ENCODE peak calls at places on chromosomes 7 and 10, in seven cellular contexts. One of them, this sample, is unnamed.

GRCh38 chr10:103448751-103449150 is 3.4 kb downstream of the CALHM2 start:
- DNase-seq in lung: no peak
- DNase-seq in activated gamma-delta T cell: no peak
- DNase-seq in activated CD4-positive, alpha-beta T cell treated with anti-CD3 and anti-CD28 coated beads, Interleukin-2, amount 10 ng/mL, durations not matched to agents 7 days and 5 days: no peak
- DNase-seq in esophagus squamous epithelium: no peak
- DNase-seq in AG09309: peak; percentile 57
- DNase-seq in GM04504: peak; percentile 87
- DNase-seq in this sample: no peak

GRCh38 chr10:9198611-9199010 is 1144.1 kb downstream of the GATA3 start:
- DNase-seq in lung: no peak
- DNase-seq in activated gamma-delta T cell: no peak
- DNase-seq in activated CD4-positive, alpha-beta T cell treated with anti-CD3 and anti-CD28 coated beads, Interleukin-2, amount 10 ng/mL, durations not matched to agents 7 days and 5 days: no peak
- DNase-seq in esophagus squamous epithelium: no peak
- DNase-seq in AG09309: no peak
- DNase-seq in GM04504: peak; percentile 22
- DNase-seq in this sample: no peak

GRCh38 chr10:131631619-131632018 is 269.2 kb upstream of the PPP2R2D start:
- DNase-seq in lung: no peak
- DNase-seq in activated gamma-delta T cell: no peak
- DNase-seq in activated CD4-positive, alpha-beta T cell treated with anti-CD3 and anti-CD28 coated beads, Interleukin-2, amount 10 ng/mL, durations not matched to agents 7 days and 5 days: no peak
- DNase-seq in esophagus squamous epithelium: no peak
- DNase-seq in AG09309: no peak
- DNase-seq in GM04504: no peak
- DNase-seq in this sample: no peak

GRCh38 chr7:47586925-47587324 is 5.0 kb upstream of the TNS3 start:
- DNase-seq in lung: no peak
- DNase-seq in activated gamma-delta T cell: no peak
- DNase-seq in activated CD4-positive, alpha-beta T cell treated with anti-CD3 and anti-CD28 coated beads, Interleukin-2, amount 10 ng/mL, durations not matched to agents 7 days and 5 days: no peak
- DNase-seq in esophagus squamous epithelium: no peak
- DNase-seq in AG09309: no peak
- DNase-seq in GM04504: no peak
- DNase-seq in this sample: no peak

GRCh38 chr7:106599343-106599698 is 61.6 kb downstream of the CCDC71L start:
- DNase-seq in lung: no peak
- DNase-seq in activated gamma-delta T cell: no peak
- DNase-seq in activated CD4-positive, alpha-beta T cell treated with anti-CD3 and anti-CD28 coated beads, Interleukin-2, amount 10 ng/mL, durations not matched to agents 7 days and 5 days: no peak
- DNase-seq in esophagus squamous epithelium: no peak
- DNase-seq in AG09309: no peak
- DNase-seq in GM04504: no peak
- DNase-seq in this sample: no peak

GRCh38 chr10:21100190-21100589 is 203.1 kb upstream of the NEBL start:
- DNase-seq in lung: no peak
- DNase-seq in activated gamma-delta T cell: no peak
- DNase-seq in activated CD4-positive, alpha-beta T cell treated with anti-CD3 and anti-CD28 coated beads, Interleukin-2, amount 10 ng/mL, durations not matched to agents 7 days and 5 days: no peak
- DNase-seq in esophagus squamous epithelium: no peak
- DNase-seq in AG09309: no peak
- DNase-seq in GM04504: no peak
- DNase-seq in this sample: no peak

GRCh38 chr10:131630772-131631258 is 270.0 kb upstream of the PPP2R2D start:
- DNase-seq in lung: no peak
- DNase-seq in activated gamma-delta T cell: no peak
- DNase-seq in activated CD4-positive, alpha-beta T cell treated with anti-CD3 and anti-CD28 coated beads, Interleukin-2, amount 10 ng/mL, durations not matched to agents 7 days and 5 days: no peak
- DNase-seq in esophagus squamous epithelium: no peak
- DNase-seq in AG09309: no peak
- DNase-seq in GM04504: no peak
- DNase-seq in this sample: no peak

GRCh38 chr10:69703766-69704191 is 73.7 kb downstream of the FAM241B start:
- DNase-seq in lung: no peak
- DNase-seq in activated gamma-delta T cell: no peak
- DNase-seq in activated CD4-positive, alpha-beta T cell treated with anti-CD3 and anti-CD28 coated beads, Interleukin-2, amount 10 ng/mL, durations not matched to agents 7 days and 5 days: no peak
- DNase-seq in esophagus squamous epithelium: no peak
- DNase-seq in AG09309: peak; percentile 64
- DNase-seq in GM04504: peak; percentile 25
- DNase-seq in this sample: no peak

GRCh38 chr10:76615049-76615448 is 1022.6 kb downstream of the KCNMA1 start:
- DNase-seq in lung: no peak
- DNase-seq in activated gamma-delta T cell: no peak
- DNase-seq in activated CD4-positive, alpha-beta T cell treated with anti-CD3 and anti-CD28 coated beads, Interleukin-2, amount 10 ng/mL, durations not matched to agents 7 days and 5 days: no peak
- DNase-seq in esophagus squamous epithelium: no peak
- DNase-seq in AG09309: no peak
- DNase-seq in GM04504: no peak
- DNase-seq in this sample: no peak

GRCh38 chr10:2387672-2388071 is 650.3 kb upstream of the ADARB2 start:
- DNase-seq in lung: no peak
- DNase-seq in activated gamma-delta T cell: no peak
- DNase-seq in activated CD4-positive, alpha-beta T cell treated with anti-CD3 and anti-CD28 coated beads, Interleukin-2, amount 10 ng/mL, durations not matched to agents 7 days and 5 days: no peak
- DNase-seq in esophagus squamous epithelium: no peak
- DNase-seq in AG09309: no peak
- DNase-seq in GM04504: no peak
- DNase-seq in this sample: no peak

GRCh38 chr7:12888727-12889126 is 201.3 kb downstream of the ARL4A start:
- DNase-seq in lung: no peak
- DNase-seq in activated gamma-delta T cell: no peak
- DNase-seq in activated CD4-positive, alpha-beta T cell treated with anti-CD3 and anti-CD28 coated beads, Interleukin-2, amount 10 ng/mL, durations not matched to agents 7 days and 5 days: no peak
- DNase-seq in esophagus squamous epithelium: no peak
- DNase-seq in AG09309: peak; percentile 29
- DNase-seq in GM04504: peak; percentile 29
- DNase-seq in this sample: no peak

GRCh38 chr10:78492424-78492823 is 458.8 kb downstream of the RPS24 start:
- DNase-seq in lung: no peak
- DNase-seq in activated gamma-delta T cell: no peak
- DNase-seq in activated CD4-positive, alpha-beta T cell treated with anti-CD3 and anti-CD28 coated beads, Interleukin-2, amount 10 ng/mL, durations not matched to agents 7 days and 5 days: no peak
- DNase-seq in esophagus squamous epithelium: no peak
- DNase-seq in AG09309: no peak
- DNase-seq in GM04504: no peak
- DNase-seq in this sample: no peak

GRCh38 chr10:94172332-94172731 is 178.6 kb downstream of the PLCE1 start:
- DNase-seq in lung: no peak
- DNase-seq in activated gamma-delta T cell: no peak
- DNase-seq in activated CD4-positive, alpha-beta T cell treated with anti-CD3 and anti-CD28 coated beads, Interleukin-2, amount 10 ng/mL, durations not matched to agents 7 days and 5 days: no peak
- DNase-seq in esophagus squamous epithelium: no peak
- DNase-seq in AG09309: no peak
- DNase-seq in GM04504: no peak
- DNase-seq in this sample: no peak

GRCh38 chr7:4919969-4920766 is 36.7 kb upstream of the RADIL start:
- DNase-seq in lung: no peak
- DNase-seq in activated gamma-delta T cell: no peak
- DNase-seq in activated CD4-positive, alpha-beta T cell treated with anti-CD3 and anti-CD28 coated beads, Interleukin-2, amount 10 ng/mL, durations not matched to agents 7 days and 5 days: no peak
- DNase-seq in esophagus squamous epithelium: no peak
- DNase-seq in AG09309: no peak
- DNase-seq in GM04504: no peak
- DNase-seq in this sample: no peak

GRCh38 chr7:47627580-47628283 is 45.8 kb upstream of the TNS3 start:
- DNase-seq in lung: no peak
- DNase-seq in activated gamma-delta T cell: no peak
- DNase-seq in activated CD4-positive, alpha-beta T cell treated with anti-CD3 and anti-CD28 coated beads, Interleukin-2, amount 10 ng/mL, durations not matched to agents 7 days and 5 days: no peak
- DNase-seq in esophagus squamous epithelium: no peak
- DNase-seq in AG09309: no peak
- DNase-seq in GM04504: no peak
- DNase-seq in this sample: no peak

GRCh38 chr7:15397921-15398560 is 163.8 kb downstream of the AGMO start:
- DNase-seq in lung: no peak
- DNase-seq in activated gamma-delta T cell: no peak
- DNase-seq in activated CD4-positive, alpha-beta T cell treated with anti-CD3 and anti-CD28 coated beads, Interleukin-2, amount 10 ng/mL, durations not matched to agents 7 days and 5 days: no peak
- DNase-seq in esophagus squamous epithelium: no peak
- DNase-seq in AG09309: no peak
- DNase-seq in GM04504: peak; percentile 18
- DNase-seq in this sample: no peak

GRCh38 chr10:3172446-3173172 is at the start of gene PITRM1:
- DNase-seq in lung: peak; percentile 99
- DNase-seq in activated gamma-delta T cell: peak; percentile 98
- DNase-seq in activated CD4-positive, alpha-beta T cell treated with anti-CD3 and anti-CD28 coated beads, Interleukin-2, amount 10 ng/mL, durations not matched to agents 7 days and 5 days: peak; percentile 99
- DNase-seq in esophagus squamous epithelium: peak; percentile 99
- DNase-seq in AG09309: peak; percentile 98
- DNase-seq in GM04504: peak; percentile 98
- DNase-seq in this sample: peak; percentile 97

GRCh38 chr10:7027913-7028808 is 382.7 kb downstream of the SFMBT2 start:
- DNase-seq in lung: no peak
- DNase-seq in activated gamma-delta T cell: no peak
- DNase-seq in activated CD4-positive, alpha-beta T cell treated with anti-CD3 and anti-CD28 coated beads, Interleukin-2, amount 10 ng/mL, durations not matched to agents 7 days and 5 days: no peak
- DNase-seq in esophagus squamous epithelium: no peak
- DNase-seq in AG09309: no peak
- DNase-seq in GM04504: no peak
- DNase-seq in this sample: peak; percentile 10

GRCh38 chr10:794382-794956 is 105.0 kb upstream of the DIP2C start:
- DNase-seq in lung: no peak
- DNase-seq in activated gamma-delta T cell: no peak
- DNase-seq in activated CD4-positive, alpha-beta T cell treated with anti-CD3 and anti-CD28 coated beads, Interleukin-2, amount 10 ng/mL, durations not matched to agents 7 days and 5 days: no peak
- DNase-seq in esophagus squamous epithelium: no peak
- DNase-seq in AG09309: no peak
- DNase-seq in GM04504: no peak
- DNase-seq in this sample: no peak

GRCh38 chr7:143407296-143408246 is 1.1 kb downstream of the EPHA1 start:
- DNase-seq in lung: no peak
- DNase-seq in activated gamma-delta T cell: no peak
- DNase-seq in activated CD4-positive, alpha-beta T cell treated with anti-CD3 and anti-CD28 coated beads, Interleukin-2, amount 10 ng/mL, durations not matched to agents 7 days and 5 days: peak; percentile 46
- DNase-seq in esophagus squamous epithelium: no peak
- DNase-seq in AG09309: no peak
- DNase-seq in GM04504: no peak
- DNase-seq in this sample: no peak

GRCh38 chr10:69629897-69630650 is at the start of gene FAM241B:
- DNase-seq in lung: peak; percentile 70
- DNase-seq in activated gamma-delta T cell: peak; percentile 63
- DNase-seq in activated CD4-positive, alpha-beta T cell treated with anti-CD3 and anti-CD28 coated beads, Interleukin-2, amount 10 ng/mL, durations not matched to agents 7 days and 5 days: peak; percentile 81
- DNase-seq in esophagus squamous epithelium: no peak
- DNase-seq in AG09309: no peak
- DNase-seq in GM04504: no peak
- DNase-seq in this sample: peak; percentile 9

GRCh38 chr10:3074145-3074665 is 6.9 kb downstream of the PFKP start:
- DNase-seq in lung: no peak
- DNase-seq in activated gamma-delta T cell: no peak
- DNase-seq in activated CD4-positive, alpha-beta T cell treated with anti-CD3 and anti-CD28 coated beads, Interleukin-2, amount 10 ng/mL, durations not matched to agents 7 days and 5 days: no peak
- DNase-seq in esophagus squamous epithelium: no peak
- DNase-seq in AG09309: no peak
- DNase-seq in GM04504: no peak
- DNase-seq in this sample: no peak

GRCh38 chr10:82815680-82816079 is 940.7 kb downstream of the NRG3 start:
- DNase-seq in lung: no peak
- DNase-seq in activated gamma-delta T cell: no peak
- DNase-seq in activated CD4-positive, alpha-beta T cell treated with anti-CD3 and anti-CD28 coated beads, Interleukin-2, amount 10 ng/mL, durations not matched to agents 7 days and 5 days: no peak
- DNase-seq in esophagus squamous epithelium: no peak
- DNase-seq in AG09309: no peak
- DNase-seq in GM04504: no peak
- DNase-seq in this sample: no peak

GRCh38 chr7:87599336-87599735 is 1.3 kb downstream of the ABCB1 start:
- DNase-seq in lung: no peak
- DNase-seq in activated gamma-delta T cell: no peak
- DNase-seq in activated CD4-positive, alpha-beta T cell treated with anti-CD3 and anti-CD28 coated beads, Interleukin-2, amount 10 ng/mL, durations not matched to agents 7 days and 5 days: peak; percentile 46
- DNase-seq in esophagus squamous epithelium: no peak
- DNase-seq in AG09309: no peak
- DNase-seq in GM04504: no peak
- DNase-seq in this sample: no peak

GRCh38 chr10:3820255-3820654 is 35.2 kb upstream of the KLF6 start:
- DNase-seq in lung: no peak
- DNase-seq in activated gamma-delta T cell: no peak
- DNase-seq in activated CD4-positive, alpha-beta T cell treated with anti-CD3 and anti-CD28 coated beads, Interleukin-2, amount 10 ng/mL, durations not matched to agents 7 days and 5 days: no peak
- DNase-seq in esophagus squamous epithelium: no peak
- DNase-seq in AG09309: no peak
- DNase-seq in GM04504: no peak
- DNase-seq in this sample: peak; percentile 94

GRCh38 chr7:139774376-139774775 is 3.4 kb downstream of the HIPK2 start:
- DNase-seq in lung: no peak
- DNase-seq in activated gamma-delta T cell: no peak
- DNase-seq in activated CD4-positive, alpha-beta T cell treated with anti-CD3 and anti-CD28 coated beads, Interleukin-2, amount 10 ng/mL, durations not matched to agents 7 days and 5 days: no peak
- DNase-seq in esophagus squamous epithelium: no peak
- DNase-seq in AG09309: peak; percentile 55
- DNase-seq in GM04504: peak; percentile 42
- DNase-seq in this sample: no peak

GRCh38 chr10:118817328-118818068 is 62.7 kb upstream of the CACUL1 start:
- DNase-seq in lung: no peak
- DNase-seq in activated gamma-delta T cell: no peak
- DNase-seq in activated CD4-positive, alpha-beta T cell treated with anti-CD3 and anti-CD28 coated beads, Interleukin-2, amount 10 ng/mL, durations not matched to agents 7 days and 5 days: no peak
- DNase-seq in esophagus squamous epithelium: no peak
- DNase-seq in AG09309: no peak
- DNase-seq in GM04504: no peak
- DNase-seq in this sample: no peak

GRCh38 chr10:60795465-60796202 is 17.4 kb downstream of the CDK1 start:
- DNase-seq in lung: no peak
- DNase-seq in activated gamma-delta T cell: no peak
- DNase-seq in activated CD4-positive, alpha-beta T cell treated with anti-CD3 and anti-CD28 coated beads, Interleukin-2, amount 10 ng/mL, durations not matched to agents 7 days and 5 days: no peak
- DNase-seq in esophagus squamous epithelium: no peak
- DNase-seq in AG09309: no peak
- DNase-seq in GM04504: no peak
- DNase-seq in this sample: no peak

GRCh38 chr7:75756340-75757297 is 15.4 kb downstream of the CCL26 start:
- DNase-seq in lung: no peak
- DNase-seq in activated gamma-delta T cell: no peak
- DNase-seq in activated CD4-positive, alpha-beta T cell treated with anti-CD3 and anti-CD28 coated beads, Interleukin-2, amount 10 ng/mL, durations not matched to agents 7 days and 5 days: no peak
- DNase-seq in esophagus squamous epithelium: no peak
- DNase-seq in AG09309: no peak
- DNase-seq in GM04504: no peak
- DNase-seq in this sample: no peak

GRCh38 chr7:139566736-139567646 is 43.5 kb downstream of the CLEC2L start:
- DNase-seq in lung: no peak
- DNase-seq in activated gamma-delta T cell: no peak
- DNase-seq in activated CD4-positive, alpha-beta T cell treated with anti-CD3 and anti-CD28 coated beads, Interleukin-2, amount 10 ng/mL, durations not matched to agents 7 days and 5 days: no peak
- DNase-seq in esophagus squamous epithelium: no peak
- DNase-seq in AG09309: no peak
- DNase-seq in GM04504: no peak
- DNase-seq in this sample: no peak

GRCh38 chr10:11863353-11864105 is 40.4 kb downstream of the PROSER2 start:
- DNase-seq in lung: no peak
- DNase-seq in activated gamma-delta T cell: no peak
- DNase-seq in activated CD4-positive, alpha-beta T cell treated with anti-CD3 and anti-CD28 coated beads, Interleukin-2, amount 10 ng/mL, durations not matched to agents 7 days and 5 days: peak; percentile 64
- DNase-seq in esophagus squamous epithelium: no peak
- DNase-seq in AG09309: no peak
- DNase-seq in GM04504: no peak
- DNase-seq in this sample: no peak

GRCh38 chr10:132591166-132591971 is 53.8 kb downstream of the INPP5A start:
- DNase-seq in lung: no peak
- DNase-seq in activated gamma-delta T cell: no peak
- DNase-seq in activated CD4-positive, alpha-beta T cell treated with anti-CD3 and anti-CD28 coated beads, Interleukin-2, amount 10 ng/mL, durations not matched to agents 7 days and 5 days: no peak
- DNase-seq in esophagus squamous epithelium: no peak
- DNase-seq in AG09309: no peak
- DNase-seq in GM04504: no peak
- DNase-seq in this sample: no peak

GRCh38 chr7:94295805-94296204 is 98.9 kb upstream of the COL1A2 start:
- DNase-seq in lung: no peak
- DNase-seq in activated gamma-delta T cell: no peak
- DNase-seq in activated CD4-positive, alpha-beta T cell treated with anti-CD3 and anti-CD28 coated beads, Interleukin-2, amount 10 ng/mL, durations not matched to agents 7 days and 5 days: no peak
- DNase-seq in esophagus squamous epithelium: no peak
- DNase-seq in AG09309: peak; percentile 75
- DNase-seq in GM04504: peak; percentile 77
- DNase-seq in this sample: no peak

GRCh38 chr10:110411047-110411410 is 86.7 kb upstream of the DUSP5 start:
- DNase-seq in lung: no peak
- DNase-seq in activated gamma-delta T cell: no peak
- DNase-seq in activated CD4-positive, alpha-beta T cell treated with anti-CD3 and anti-CD28 coated beads, Interleukin-2, amount 10 ng/mL, durations not matched to agents 7 days and 5 days: no peak
- DNase-seq in esophagus squamous epithelium: no peak
- DNase-seq in AG09309: no peak
- DNase-seq in GM04504: no peak
- DNase-seq in this sample: peak; percentile 69

GRCh38 chr10:72254891-72255568 is 18.7 kb upstream of the DDIT4 start:
- DNase-seq in lung: peak; percentile 83
- DNase-seq in activated gamma-delta T cell: no peak
- DNase-seq in activated CD4-positive, alpha-beta T cell treated with anti-CD3 and anti-CD28 coated beads, Interleukin-2, amount 10 ng/mL, durations not matched to agents 7 days and 5 days: peak; percentile 55
- DNase-seq in esophagus squamous epithelium: no peak
- DNase-seq in AG09309: no peak
- DNase-seq in GM04504: no peak
- DNase-seq in this sample: no peak

GRCh38 chr7:28069788-28070187 is 110.8 kb downstream of the JAZF1 start:
- DNase-seq in lung: peak; percentile 61
- DNase-seq in activated gamma-delta T cell: no peak
- DNase-seq in activated CD4-positive, alpha-beta T cell treated with anti-CD3 and anti-CD28 coated beads, Interleukin-2, amount 10 ng/mL, durations not matched to agents 7 days and 5 days: no peak
- DNase-seq in esophagus squamous epithelium: no peak
- DNase-seq in AG09309: no peak
- DNase-seq in GM04504: peak; percentile 90
- DNase-seq in this sample: no peak

GRCh38 chr7:157501576-157501975 is 164.8 kb downstream of the DNAJB6 start:
- DNase-seq in lung: no peak
- DNase-seq in activated gamma-delta T cell: no peak
- DNase-seq in activated CD4-positive, alpha-beta T cell treated with anti-CD3 and anti-CD28 coated beads, Interleukin-2, amount 10 ng/mL, durations not matched to agents 7 days and 5 days: no peak
- DNase-seq in esophagus squamous epithelium: no peak
- DNase-seq in AG09309: no peak
- DNase-seq in GM04504: no peak
- DNase-seq in this sample: no peak

This sample was measured in retinal pigment epithelial cell.